ENCODE peak calls at places on chromosomes 5 and 9, in seven cellular contexts. X, D, C, V, U, M and W are unnamed samples.

GRCh38 chr5:132467292-132467984 is 23.1 kb downstream of the IRF1 start:
- DNase-seq in U (peak), C (no peak), D (no peak), V (no peak), M (no peak), X (no peak), W (peak)

GRCh38 chr5:125868035-125868434 is 555.2 kb upstream of the GRAMD2B start:
- DNase-seq in V (no peak), X (no peak), C (no peak), M (no peak), D (peak), U (no peak), W (no peak)

GRCh38 chr9:137199411-137200121 is 975 bp downstream of the TPRN start:
- DNase-seq in X (peak), D (no peak), U (no peak), V (no peak), M (no peak), C (peak), W (no peak)

GRCh38 chr9:131382850-131383729 is 10.8 kb upstream of the PRRC2B start:
- DNase-seq in V (no peak), M (peak), C (peak), U (no peak), X (peak), D (peak), W (no peak)

GRCh38 chr9:89879711-89880110 is 274.9 kb downstream of the GADD45G start:
- DNase-seq in X (no peak), M (peak), V (no peak), C (no peak), U (no peak), D (no peak), W (no peak)

GRCh38 chr5:10904862-10905432 is 143.9 kb upstream of the DAP start:
- DNase-seq in M (no peak), U (no peak), D (no peak), C (no peak), V (no peak), X (no peak), W (no peak)

GRCh38 chr9:74277532-74277931 is 219.6 kb upstream of the RORB start:
- DNase-seq in U (peak), X (no peak), V (no peak), D (no peak), C (no peak), M (no peak), W (peak)

GRCh38 chr9:19431361-19432171 is 22.8 kb downstream of the ACER2 start:
- DNase-seq in V (no peak), U (no peak), C (peak), M (no peak), D (peak), X (no peak), W (no peak)

GRCh38 chr9:9790216-9790872 is 822.5 kb downstream of the PTPRD start:
- DNase-seq in X (no peak), C (peak), M (no peak), V (no peak), D (peak), U (peak), W (no peak)

GRCh38 chr5:146340260-146341081 is 1.8 kb downstream of the POU4F3 start:
- DNase-seq in X (peak), V (no peak), M (peak), C (peak), D (peak), U (peak), W (no peak)

GRCh38 chr5:923473-923873 is 30.8 kb downstream of the TRIP13 start:
- DNase-seq in M (peak), C (peak), V (peak), U (peak), D (peak), X (peak), W (peak)

GRCh38 chr5:40497573-40497972 is 182.1 kb upstream of the PTGER4 start:
- DNase-seq in M (no peak), V (no peak), D (no peak), C (peak), U (no peak), X (peak), W (no peak)

GRCh38 chr5:157520911-157521703 is 54.5 kb downstream of the ADAM19 start:
- DNase-seq in D (peak), C (peak), X (peak), U (no peak), M (peak), V (no peak), W (no peak)

GRCh38 chr5:112165897-112166737 is 253.0 kb downstream of the EPB41L4A start:
- DNase-seq in D (no peak), U (no peak), X (no peak), M (no peak), V (no peak), C (no peak), W (no peak)

GRCh38 chr5:95941756-95942155 is 19.9 kb downstream of the ELL2 start:
- DNase-seq in M (no peak), V (no peak), C (peak), U (no peak), D (peak), X (no peak), W (no peak)

GRCh38 chr5:12384005-12384404 is 479.8 kb upstream of the CTNND2 start:
- DNase-seq in U (no peak), C (no peak), X (no peak), V (no peak), M (no peak), D (no peak), W (no peak)

GRCh38 chr9:132742821-132743311 is 72.6 kb downstream of the GTF3C4 start:
- DNase-seq in V (no peak), U (no peak), X (no peak), D (no peak), M (no peak), C (no peak), W (no peak)

GRCh38 chr9:115786321-115786720 is 367.3 kb upstream of the PAPPA start:
- DNase-seq in C (peak), V (no peak), D (peak), X (peak), U (no peak), M (no peak), W (no peak)

GRCh38 chr5:30849801-30850370 is 343.6 kb upstream of the CDH6 start:
- DNase-seq in V (no peak), D (no peak), C (peak), U (no peak), M (no peak), X (peak), W (no peak)

GRCh38 chr9:86259557-86259956 is at the start of gene C9orf153:
- DNase-seq in M (no peak), V (no peak), D (no peak), C (no peak), X (no peak), U (no peak), W (no peak)

GRCh38 chr5:82111191-82111590 is 139.4 kb downstream of the ATG10 start:
- DNase-seq in V (no peak), M (no peak), D (peak), X (peak), U (peak), C (peak), W (no peak)

GRCh38 chr5:10277773-10278630 is 27.9 kb downstream of the CCT5 start:
- DNase-seq in U (no peak), D (no peak), C (no peak), M (no peak), V (no peak), X (no peak), W (no peak)

GRCh38 chr5:81428446-81428845 is 34.5 kb upstream of the ACOT12 start:
- DNase-seq in X (peak), V (no peak), M (no peak), C (peak), U (no peak), D (peak), W (no peak)

GRCh38 chr5:153964201-153965101 is 74.3 kb downstream of the FAM114A2 start:
- DNase-seq in U (no peak), V (no peak), M (no peak), X (no peak), C (no peak), D (no peak), W (no peak)

GRCh38 chr9:117416856-117417255 is 2.0 kb upstream of the ASTN2 start:
- DNase-seq in U (no peak), D (no peak), V (no peak), X (no peak), C (no peak), M (no peak), W (no peak)

GRCh38 chr5:158471179-158471924 is 612.4 kb upstream of the CLINT1 start:
- DNase-seq in C (no peak), X (no peak), V (no peak), D (no peak), M (peak), U (no peak), W (no peak)

GRCh38 chr9:18717751-18718150 is 243.8 kb downstream of the ADAMTSL1 start:
- DNase-seq in V (no peak), D (peak), X (peak), M (no peak), C (no peak), U (no peak), W (no peak)

DNA sequence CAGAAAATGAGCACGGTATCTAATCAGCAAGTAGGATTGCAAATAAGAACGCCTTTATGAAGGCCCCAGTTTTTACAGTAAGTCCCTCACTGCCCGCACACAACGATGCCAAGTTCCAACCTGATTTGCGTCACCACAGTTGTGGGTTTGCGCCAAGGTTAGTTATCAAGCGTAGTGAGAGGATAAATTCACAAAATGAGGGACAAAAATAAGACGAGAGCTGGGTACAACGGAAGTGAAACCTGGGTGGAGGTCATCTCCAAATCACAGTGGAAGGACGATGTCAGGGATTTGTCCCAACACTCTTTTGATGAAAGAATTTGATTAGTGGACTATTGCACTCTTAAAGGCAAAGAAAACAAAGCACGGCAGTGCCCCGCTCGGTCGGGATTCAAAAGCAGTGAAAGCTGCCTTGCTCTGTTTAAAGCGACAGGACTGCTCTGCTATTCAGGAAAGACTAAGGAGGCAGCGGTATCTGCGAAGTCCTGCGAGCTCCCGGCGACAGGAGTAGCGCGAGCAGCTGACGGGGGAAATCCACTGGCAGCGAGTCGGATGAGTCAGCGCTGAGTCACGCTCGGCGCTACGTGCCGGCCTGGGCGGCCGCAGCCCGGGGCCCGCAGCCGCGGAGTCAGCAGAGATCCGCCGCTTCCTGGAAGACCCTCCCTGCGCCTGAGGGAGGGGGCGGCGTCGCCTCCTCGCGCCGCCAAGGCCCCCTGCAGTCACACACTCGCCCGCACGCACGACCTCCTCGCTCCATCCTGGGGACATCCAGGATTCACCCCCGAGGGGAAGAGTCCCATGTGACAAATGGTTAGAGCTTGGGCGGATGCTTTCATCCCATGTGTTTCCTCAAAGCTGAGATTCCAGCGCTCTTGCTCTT is 102.8 kb downstream of the ARRDC3 start:
- DNase-seq in D (peak), U (peak), V (peak), X (peak), C (peak), M (peak), W (peak)
- TF ChIP-seq CTCF in D (no peak), U (no peak), V (no peak), X (no peak), C (no peak), M (no peak), W (no peak)

GRCh38 chr9:107647611-107648010 is 158.0 kb upstream of the KLF4 start:
- DNase-seq in M (no peak), D (no peak), U (no peak), C (no peak), V (no peak), X (no peak), W (no peak)

GRCh38 chr9:107650995-107651394 is 161.4 kb upstream of the KLF4 start:
- DNase-seq in D (no peak), M (no peak), V (no peak), U (peak), C (no peak), X (no peak), W (no peak)

GRCh38 chr9:107650321-107650720 is 160.8 kb upstream of the KLF4 start:
- DNase-seq in D (peak), C (no peak), M (no peak), X (peak), V (no peak), U (no peak), W (no peak)

GRCh38 chr9:107645464-107645833 is 155.9 kb upstream of the KLF4 start:
- DNase-seq in M (no peak), U (no peak), V (no peak), D (no peak), C (no peak), X (no peak), W (no peak)

DNA sequence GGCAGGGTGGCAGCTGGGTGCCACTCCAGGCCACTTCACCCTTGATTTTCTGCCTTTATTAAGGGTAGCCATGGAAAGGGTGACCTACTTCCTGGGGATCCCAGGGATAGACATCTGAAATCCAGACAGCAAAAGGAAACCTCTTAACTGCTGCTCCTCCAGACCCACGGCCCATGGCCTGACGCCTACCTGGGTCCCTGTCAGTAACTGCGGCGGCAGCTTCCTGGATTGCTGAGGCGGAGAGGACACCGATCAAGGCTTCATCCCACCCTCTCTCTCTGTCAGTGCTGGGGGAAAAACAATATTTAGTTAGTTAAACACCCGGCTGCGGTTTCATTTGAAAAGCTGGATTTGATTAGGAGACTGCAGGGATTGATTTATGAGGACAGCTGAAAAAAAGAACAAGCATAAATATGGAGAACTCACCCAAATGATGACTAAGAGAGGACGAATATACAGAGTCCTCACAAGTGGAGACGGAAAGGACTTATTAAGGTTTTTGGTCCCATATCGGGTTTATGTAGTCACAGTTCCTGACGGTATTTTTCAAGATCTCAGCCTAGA is 158.7 kb upstream of the KLF4 start:
- DNase-seq in X (no peak), C (no peak), M (no peak), V (no peak), U (no peak), D (peak), W (no peak)
- TF ChIP-seq CTCF in X (no peak), C (no peak), M (no peak), V (no peak), U (no peak), D (no peak), W (no peak)

DNA sequence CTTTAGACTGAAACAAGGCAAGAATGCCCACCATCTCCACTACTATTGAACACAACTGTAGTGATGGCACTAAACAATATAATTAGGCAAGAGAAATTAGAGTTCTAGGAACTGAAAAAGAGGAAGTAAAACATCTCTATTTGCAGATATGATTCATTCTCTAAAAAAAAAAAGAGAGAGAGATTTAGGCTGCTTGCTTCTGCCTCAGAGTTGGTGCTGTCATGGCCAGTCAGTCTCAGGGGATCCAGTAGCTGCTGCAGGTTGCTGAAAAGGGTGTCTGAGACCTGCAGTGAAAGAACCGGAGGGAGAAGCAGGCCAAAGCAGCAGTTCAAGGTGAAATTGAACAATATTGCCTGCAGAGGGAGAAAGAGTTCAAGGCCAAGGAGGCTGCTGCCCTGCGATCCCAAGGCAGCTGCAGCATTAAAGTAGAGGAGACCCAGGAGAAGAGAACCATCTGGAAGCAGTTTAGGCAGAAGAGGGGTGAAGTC is 72.5 kb downstream of the AP3B1 start:
- DNase-seq in C (peak), U (peak), M (no peak), X (peak), D (peak), V (no peak), W (no peak)
- TF ChIP-seq CTCF in C (peak), U (peak), M (no peak), X (no peak), D (peak), V (no peak), W (no peak)

GRCh38 chr5:179621551-179621971 is 1.9 kb downstream of the HNRNPH1 start:
- DNase-seq in U (no peak), D (no peak), C (no peak), M (no peak), V (peak), X (no peak), W (no peak)

GRCh38 chr5:179624841-179625271 is 1.4 kb upstream of the HNRNPH1 start:
- DNase-seq in D (no peak), U (no peak), V (no peak), M (no peak), X (no peak), C (no peak), W (no peak)

GRCh38 chr5:179620703-179621350 is 2.6 kb downstream of the HNRNPH1 start:
- DNase-seq in M (no peak), D (no peak), U (no peak), X (no peak), C (peak), V (no peak), W (no peak)

GRCh38 chr5:179623906-179624741 is 653 bp upstream of the HNRNPH1 start:
- DNase-seq in V (no peak), M (peak), C (peak), D (peak), U (peak), X (peak), W (peak)

GRCh38 chr5:179623001-179623905 is at the start of gene HNRNPH1:
- DNase-seq in V (peak), X (peak), D (peak), U (peak), M (peak), C (peak), W (peak)
- TF ChIP-seq CTCF in V (no peak), X (peak), D (no peak), U (no peak), M (peak), C (no peak), W (no peak)

GRCh38 chr9:93254061-93254481 is 70.1 kb downstream of the WNK2 start:
- DNase-seq in V (no peak), C (no peak), U (no peak), X (no peak), M (no peak), D (no peak), W (no peak)
- TF ChIP-seq CTCF in V (no peak), C (no peak), U (no peak), X (no peak), M (no peak), D (no peak), W (no peak)

GRCh38 chr5:149447373-149448367 is 68.6 kb upstream of the IL17B start:
- DNase-seq in M (no peak), V (peak), X (no peak), U (no peak), C (peak), D (no peak), W (no peak)

GRCh38 chr5:149445739-149446369 is 66.8 kb upstream of the IL17B start:
- DNase-seq in X (peak), U (no peak), V (no peak), M (no peak), D (peak), C (peak), W (no peak)

GRCh38 chr5:149452007-149452664 is 73.0 kb upstream of the IL17B start:
- DNase-seq in V (peak), U (no peak), X (peak), D (peak), C (peak), M (peak), W (no peak)

GRCh38 chr5:149450199-149450598 is 71.1 kb upstream of the IL17B start:
- DNase-seq in U (no peak), V (peak), M (peak), D (peak), X (peak), C (peak), W (no peak)

DNA sequence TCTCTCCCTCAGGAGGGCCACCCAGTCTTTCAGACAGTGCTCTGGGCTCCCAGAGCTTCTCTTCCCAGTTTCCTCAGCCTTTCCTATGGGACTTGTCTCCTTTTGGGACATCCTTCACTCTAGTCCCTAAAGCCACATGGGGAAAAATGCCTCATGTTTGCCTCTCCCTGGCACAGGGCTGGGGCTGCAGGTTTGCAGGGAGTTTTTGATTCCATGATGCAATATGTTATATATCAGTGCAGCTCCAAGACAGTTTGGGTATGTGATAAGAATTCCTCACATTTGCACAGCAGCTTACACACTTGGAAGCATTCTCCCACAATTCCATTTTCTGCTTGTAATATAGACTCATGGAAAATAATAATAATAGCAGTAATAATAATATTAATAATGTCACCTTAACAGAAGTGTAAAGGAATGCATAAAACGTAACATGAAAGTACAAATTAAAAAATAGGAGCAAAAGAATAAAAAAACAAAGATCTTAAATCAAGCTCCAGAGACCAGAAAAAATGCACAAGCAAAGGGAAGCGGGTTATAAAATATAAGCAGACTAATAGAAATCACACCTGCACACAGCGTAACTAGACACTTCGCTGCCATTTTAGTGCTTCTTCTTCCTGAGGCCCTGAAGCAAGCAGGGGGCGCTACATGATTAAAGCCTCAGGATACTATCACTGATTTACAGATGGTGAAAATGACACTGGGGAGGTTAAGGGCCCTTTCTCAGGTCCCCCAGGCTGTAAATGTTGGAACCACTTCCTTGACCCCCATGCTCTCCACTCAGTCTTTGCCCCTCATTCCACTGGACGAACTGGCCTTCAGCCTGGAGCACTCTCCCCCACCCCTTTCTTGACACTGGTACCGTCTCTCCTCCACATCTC is 70.0 kb upstream of the IL17B start:
- DNase-seq in D (peak), M (no peak), U (no peak), V (peak), X (no peak), C (no peak), W (no peak)
- TF ChIP-seq CTCF in D (peak), M (no peak), U (peak), V (peak), X (peak), C (peak), W (no peak)

GRCh38 chr9:129395633-129396364 is 217.7 kb upstream of the IER5L start:
- DNase-seq in U (no peak), X (no peak), V (no peak), D (no peak), C (no peak), M (no peak), W (no peak)
- TF ChIP-seq CTCF in U (no peak), X (no peak), V (no peak), D (no peak), C (no peak), M (no peak), W (no peak)